ENCODE peak calls at places on chromosomes 5 and 9, in six cellular contexts. Q is SK-N-SH, P is HepG2, F is K562, M is H1, S is GM12878. D is an unnamed sample.

GRCh38 chr5:140311011-140311467 is 8.1 kb upstream of the PFDN1 start:
- DNase-seq in S (no peak), P (peak), F (peak), M (no peak), Q (no peak), D (no peak)

GRCh38 chr9:98572054-98572627 is 136.6 kb downstream of the GABBR2 start:
- DNase-seq in S (no peak), F (no peak), Q (no peak), M (no peak), P (no peak), D (no peak)

GRCh38 chr9:96129698-96130097 is 172.3 kb downstream of the HSD17B3 start:
- DNase-seq in Q (peak), S (no peak), M (no peak), F (no peak), P (no peak), D (no peak)

GRCh38 chr9:84138543-84138942 is 157.9 kb downstream of the RMI1 start:
- DNase-seq in P (no peak), M (no peak), F (no peak), S (no peak), Q (no peak), D (no peak)

GRCh38 chr9:110337727-110338522 is at the start of gene TXNDC8:
- DNase-seq in S (no peak), P (no peak), Q (no peak), M (no peak), F (no peak), D (no peak)

GRCh38 chr9:112850840-112851239 is 39.8 kb downstream of the SLC46A2 start:
- DNase-seq in F (no peak), M (no peak), S (no peak), P (no peak), Q (no peak), D (no peak)

GRCh38 chr9:114099523-114100270 is 605 bp upstream of the KIF12 start:
- DNase-seq in F (no peak), M (no peak), Q (no peak), S (no peak), P (no peak), D (no peak)

GRCh38 chr9:79707589-79707988 is 135.8 kb downstream of the TLE4 start:
- DNase-seq in P (no peak), M (no peak), F (no peak), S (no peak), Q (no peak), D (no peak)

GRCh38 chr5:84430079-84430478 is 45.4 kb upstream of the EDIL3 start:
- DNase-seq in S (no peak), Q (no peak), M (no peak), P (no peak), F (no peak), D (no peak)

GRCh38 chr9:76067693-76068092 is 177.2 kb downstream of the PCSK5 start:
- DNase-seq in F (no peak), S (no peak), Q (no peak), M (no peak), P (no peak), D (no peak)

GRCh38 chr5:89396262-89396975 is 513.4 kb upstream of the MEF2C start:
- DNase-seq in F (no peak), S (peak), Q (no peak), M (no peak), P (no peak), D (no peak)

DNA sequence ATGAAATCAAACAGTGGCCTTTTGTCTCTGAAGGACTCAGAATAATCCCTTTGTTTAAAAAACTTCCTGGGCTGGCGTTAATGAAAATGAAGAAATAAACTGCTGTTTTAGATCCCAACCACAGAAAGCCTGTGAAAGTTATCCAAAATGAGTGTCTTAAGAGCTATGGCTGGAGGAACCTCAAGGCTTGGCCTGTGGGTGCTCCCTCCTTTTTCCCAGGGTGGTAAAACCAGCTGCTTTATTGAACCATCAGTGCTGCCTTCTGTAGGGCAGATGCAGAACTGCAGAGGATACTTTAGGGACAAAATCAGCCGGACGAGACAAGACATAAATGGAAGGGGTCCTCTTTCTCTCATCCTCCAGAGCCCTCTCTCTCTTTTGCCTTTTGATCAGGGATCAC is 100.9 kb downstream of the SMARCA2 start:
- DNase-seq in M (no peak), Q (peak), S (no peak), F (peak), P (peak), D (peak)
- TF ChIP-seq CTCF in M (peak), Q (peak), S (peak), F (peak), P (peak), D (peak)

DNA sequence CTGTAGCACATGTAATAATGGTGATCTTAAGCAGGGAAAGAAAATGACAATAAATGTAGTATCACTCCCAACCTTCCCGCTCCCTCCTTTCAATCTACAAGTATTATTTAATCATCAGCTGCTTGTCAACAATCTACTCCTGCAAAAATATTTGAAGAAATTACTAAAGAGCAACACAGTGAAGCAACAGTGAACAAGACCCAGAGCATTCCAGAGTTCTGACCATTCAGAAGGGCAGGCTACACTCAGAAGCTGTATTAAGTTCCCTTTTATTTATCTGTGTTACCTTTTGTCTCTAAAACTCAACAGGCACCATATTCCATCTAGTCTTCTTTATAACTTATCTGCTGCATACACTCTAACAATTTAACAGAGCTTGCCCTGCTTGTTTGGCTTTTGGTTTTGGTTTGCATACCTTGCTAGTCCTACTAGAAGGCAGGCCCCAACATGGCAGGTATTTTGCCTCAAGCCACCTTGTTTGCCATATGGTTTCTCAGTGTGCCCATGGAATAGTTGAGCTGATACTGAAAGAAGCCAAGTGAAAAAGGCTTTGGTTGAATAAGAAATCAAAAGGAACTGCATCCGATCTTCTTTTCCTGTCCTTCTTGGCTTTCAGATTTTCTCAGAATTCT is 253.9 kb downstream of the CEMIP2 start:
- DNase-seq in F (no peak), P (no peak), M (no peak), Q (no peak), S (no peak), D (no peak)
- TF ChIP-seq GABPA in F (no peak), P (no peak), M (no peak), Q (no peak), S (no peak), D (no peak)

GRCh38 chr5:115349001-115349817 is 52.8 kb upstream of the CCDC112 start:
- DNase-seq in F (peak), Q (no peak), M (no peak), P (peak), S (no peak), D (no peak)
- TF ChIP-seq CTCF in F (no peak), Q (peak), M (no peak), P (no peak), S (no peak), D (no peak)

DNA sequence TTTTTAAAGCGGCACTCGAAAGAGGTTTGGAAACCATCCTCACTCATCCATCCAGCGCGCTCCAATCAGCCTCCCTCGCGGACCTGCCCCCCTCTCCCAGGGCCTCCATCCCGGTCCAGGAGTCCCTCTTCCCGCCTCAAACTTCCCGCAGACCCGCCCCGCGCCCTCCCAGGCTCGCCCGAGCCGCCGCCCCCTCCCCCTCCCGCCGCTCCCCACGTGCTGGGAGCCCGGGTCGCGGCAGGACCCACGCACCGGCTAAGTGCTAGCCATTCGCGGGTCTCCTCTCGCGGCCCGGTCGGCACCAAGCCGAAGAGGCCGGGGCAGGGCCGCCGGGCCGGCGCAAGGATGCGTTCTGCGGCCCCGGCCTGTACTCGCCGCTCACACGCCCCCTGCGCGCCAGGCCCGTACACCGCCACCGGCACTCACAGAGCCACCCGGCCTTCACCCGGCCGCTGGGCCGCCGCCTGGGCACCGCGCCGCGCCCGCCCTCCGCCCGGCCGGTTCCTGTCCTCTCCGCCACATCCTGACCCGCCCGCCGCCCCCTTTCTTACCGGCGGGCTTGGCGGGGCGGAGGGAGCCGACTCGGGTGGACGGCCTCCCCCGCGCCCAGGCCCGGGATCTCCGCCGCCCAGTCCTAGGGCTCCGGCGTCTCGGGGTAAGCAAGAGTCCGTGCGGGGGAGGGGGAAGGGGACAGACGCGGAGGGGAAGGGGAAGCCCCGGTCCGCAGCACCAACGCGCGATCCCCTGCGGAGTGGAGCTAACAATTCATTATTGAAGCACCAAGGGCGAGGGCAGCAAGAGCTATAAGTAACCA is 612 bp downstream of the CHD1 start:
- DNase-seq in M (no peak), S (no peak), Q (peak), F (peak), P (peak), D (no peak)
- TF ChIP-seq GABPA in M (no peak), S (no peak), Q (no peak), F (no peak), P (no peak), D (no peak)